ENCODE peak calls at places on chromosomes 13 and 19, in eight cellular contexts. One of them, this sample, is unnamed.

GRCh38 chr19:23788415-23788814 is 29.7 kb upstream of the ZNF681 start:
- DNase-seq in astrocyte of the spinal cord: no peak
- DNase-seq in breast epithelium: no peak
- DNase-seq in cardiac muscle cell: no peak
- DNase-seq in lower leg skin: no peak
- DNase-seq in astrocyte of the cerebellum: no peak
- DNase-seq in coronary artery: no peak
- DNase-seq in ascending aorta: no peak
- DNase-seq in this sample: no peak

GRCh38 chr13:37049810-37050209 is 9.7 kb downstream of the SUPT20H start:
- DNase-seq in coronary artery: no peak
- DNase-seq in ascending aorta: no peak
- DNase-seq in lower leg skin: no peak
- DNase-seq in breast epithelium: no peak
- DNase-seq in astrocyte of the cerebellum: no peak
- DNase-seq in astrocyte of the spinal cord: no peak
- DNase-seq in cardiac muscle cell: no peak
- DNase-seq in this sample: no peak

GRCh38 chr13:49651775-49652690 is 23.7 kb downstream of the ARL11 start:
- DNase-seq in cardiac muscle cell: no peak
- DNase-seq in coronary artery: no peak
- DNase-seq in ascending aorta: no peak
- DNase-seq in astrocyte of the cerebellum: no peak
- DNase-seq in breast epithelium: no peak
- DNase-seq in lower leg skin: no peak
- DNase-seq in astrocyte of the spinal cord: no peak
- DNase-seq in this sample: no peak

GRCh38 chr19:44738603-44739585 is 9.6 kb upstream of the BCL3 start:
- DNase-seq in lower leg skin: no peak
- DNase-seq in astrocyte of the cerebellum: no peak
- DNase-seq in cardiac muscle cell: no peak
- DNase-seq in astrocyte of the spinal cord: no peak
- DNase-seq in coronary artery: no peak
- DNase-seq in breast epithelium: no peak
- DNase-seq in ascending aorta: no peak
- DNase-seq in this sample: no peak

GRCh38 chr19:39409207-39409885 is 2.7 kb downstream of the ZFP36 start:
- DNase-seq in astrocyte of the cerebellum: no peak
- DNase-seq in coronary artery: peak
- DNase-seq in lower leg skin: peak
- DNase-seq in astrocyte of the spinal cord: peak
- DNase-seq in ascending aorta: peak
- DNase-seq in breast epithelium: peak
- DNase-seq in cardiac muscle cell: peak
- DNase-seq in this sample: no peak

GRCh38 chr19:4272894-4273293 is 6.2 kb upstream of the SHD start:
- DNase-seq in cardiac muscle cell: no peak
- DNase-seq in astrocyte of the spinal cord: no peak
- DNase-seq in astrocyte of the cerebellum: no peak
- DNase-seq in ascending aorta: no peak
- DNase-seq in breast epithelium: no peak
- DNase-seq in coronary artery: no peak
- DNase-seq in lower leg skin: no peak
- DNase-seq in this sample: no peak

GRCh38 chr13:90868321-90868920 is 479.1 kb upstream of the MIR17HG start:
- DNase-seq in ascending aorta: no peak
- DNase-seq in cardiac muscle cell: peak
- DNase-seq in astrocyte of the cerebellum: peak
- DNase-seq in coronary artery: no peak
- DNase-seq in lower leg skin: no peak
- DNase-seq in breast epithelium: no peak
- DNase-seq in astrocyte of the spinal cord: peak
- DNase-seq in this sample: no peak

GRCh38 chr13:106570354-106570822 is 2.5 kb upstream of the ARGLU1 start:
- DNase-seq in astrocyte of the cerebellum: no peak
- DNase-seq in ascending aorta: peak
- DNase-seq in coronary artery: peak
- DNase-seq in cardiac muscle cell: peak
- DNase-seq in astrocyte of the spinal cord: no peak
- DNase-seq in breast epithelium: peak
- DNase-seq in lower leg skin: peak
- DNase-seq in this sample: no peak

DNA sequence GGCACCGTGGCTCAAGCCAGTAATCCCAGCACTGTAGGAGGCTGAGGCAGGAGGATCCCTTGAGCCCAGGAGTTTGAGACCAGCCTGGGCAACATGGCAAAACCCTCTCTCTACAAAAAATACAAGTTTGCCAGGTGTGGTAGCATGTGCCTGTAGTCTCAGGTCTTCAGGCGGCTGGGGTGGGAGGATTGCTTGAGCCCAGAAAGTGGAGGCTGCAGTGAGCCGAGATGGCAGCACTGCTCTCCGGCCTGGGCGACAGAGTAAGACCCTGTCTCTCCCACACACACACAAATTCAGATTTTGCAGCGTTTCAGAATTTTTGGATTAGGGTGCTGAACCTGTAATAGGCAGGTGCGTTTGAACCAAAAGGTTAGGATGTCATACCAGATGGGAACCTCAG is 2.2 kb downstream of the RPS11 start:
- DNase-seq in breast epithelium: no peak
- DNase-seq in astrocyte of the spinal cord: no peak
- DNase-seq in astrocyte of the cerebellum: no peak
- DNase-seq in coronary artery: no peak
- DNase-seq in cardiac muscle cell: no peak
- DNase-seq in ascending aorta: no peak
- DNase-seq in lower leg skin: no peak
- DNase-seq in this sample: no peak
- H3K4me3 ChIP-seq in breast epithelium: no peak
- H3K4me3 ChIP-seq in astrocyte of the spinal cord: no peak
- H3K4me3 ChIP-seq in astrocyte of the cerebellum: no peak
- H3K4me3 ChIP-seq in coronary artery: no peak
- H3K4me3 ChIP-seq in cardiac muscle cell: no peak
- H3K4me3 ChIP-seq in ascending aorta: peak
- H3K4me3 ChIP-seq in lower leg skin: no peak
- H3K4me3 ChIP-seq in this sample: no peak

GRCh38 chr13:113666951-113667701 is at the start of gene GRK1:
- DNase-seq in breast epithelium: peak
- DNase-seq in lower leg skin: no peak
- DNase-seq in ascending aorta: no peak
- DNase-seq in cardiac muscle cell: no peak
- DNase-seq in coronary artery: peak
- DNase-seq in astrocyte of the cerebellum: no peak
- DNase-seq in astrocyte of the spinal cord: no peak
- DNase-seq in this sample: no peak

GRCh38 chr13:113666324-113666660 is 727 bp upstream of the GRK1 start:
- DNase-seq in astrocyte of the spinal cord: no peak
- DNase-seq in coronary artery: peak
- DNase-seq in lower leg skin: no peak
- DNase-seq in ascending aorta: no peak
- DNase-seq in cardiac muscle cell: no peak
- DNase-seq in breast epithelium: peak
- DNase-seq in astrocyte of the cerebellum: no peak
- DNase-seq in this sample: no peak

GRCh38 chr13:113664751-113665581 is 2.1 kb upstream of the GRK1 start:
- DNase-seq in coronary artery: peak
- DNase-seq in breast epithelium: peak
- DNase-seq in astrocyte of the cerebellum: no peak
- DNase-seq in ascending aorta: no peak
- DNase-seq in astrocyte of the spinal cord: no peak
- DNase-seq in lower leg skin: no peak
- DNase-seq in cardiac muscle cell: no peak
- DNase-seq in this sample: no peak

GRCh38 chr13:113663934-113664333 is 3.1 kb upstream of the GRK1 start:
- DNase-seq in cardiac muscle cell: no peak
- DNase-seq in astrocyte of the cerebellum: no peak
- DNase-seq in astrocyte of the spinal cord: no peak
- DNase-seq in ascending aorta: no peak
- DNase-seq in coronary artery: peak
- DNase-seq in breast epithelium: peak
- DNase-seq in lower leg skin: no peak
- DNase-seq in this sample: no peak

DNA sequence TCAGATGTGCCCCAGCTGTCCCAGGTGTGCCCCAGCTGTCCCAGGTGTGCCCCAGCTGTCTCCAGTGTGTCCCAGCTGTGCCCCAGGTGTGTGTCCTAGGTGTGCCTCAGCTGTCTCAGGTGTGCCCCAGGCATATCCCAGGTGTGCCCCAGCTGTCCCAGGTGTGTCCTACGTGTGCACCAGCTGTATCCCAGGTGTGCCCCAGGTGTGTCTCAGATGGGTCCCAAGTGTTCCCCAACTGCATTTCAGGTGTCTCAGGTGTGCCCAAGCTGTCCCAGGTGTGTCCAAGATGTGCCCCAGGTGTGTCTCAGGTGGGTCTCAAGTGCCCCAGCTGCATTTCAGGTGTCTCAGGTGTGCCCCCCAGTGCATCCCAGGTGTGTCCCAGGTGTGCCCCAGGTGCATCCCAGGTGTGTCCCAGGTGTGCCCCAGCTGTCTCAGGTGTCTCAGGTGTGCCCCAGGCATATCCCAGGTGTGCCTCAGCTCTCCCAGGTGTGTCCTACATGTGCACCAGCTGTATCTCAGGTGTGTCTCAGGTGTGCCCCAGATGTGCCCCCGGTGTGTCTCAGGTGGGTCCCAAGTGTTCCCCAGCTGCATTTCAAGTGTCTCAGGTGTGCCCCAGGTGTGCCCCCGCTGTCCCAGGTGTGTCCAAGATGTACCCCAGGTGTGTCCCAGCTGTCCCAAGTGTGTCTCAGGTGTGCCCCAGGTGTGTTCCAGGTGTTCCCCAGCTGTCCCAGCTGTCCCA is 1.3 kb upstream of the GRK1 start:
- DNase-seq in breast epithelium: peak
- DNase-seq in astrocyte of the cerebellum: no peak
- DNase-seq in lower leg skin: no peak
- DNase-seq in ascending aorta: no peak
- DNase-seq in cardiac muscle cell: no peak
- DNase-seq in coronary artery: peak
- DNase-seq in astrocyte of the spinal cord: no peak
- DNase-seq in this sample: no peak
- TF ChIP-seq CTCF in breast epithelium: no peak
- TF ChIP-seq CTCF in astrocyte of the cerebellum: no peak
- TF ChIP-seq CTCF in lower leg skin: no peak
- TF ChIP-seq CTCF in ascending aorta: no peak
- TF ChIP-seq CTCF in cardiac muscle cell: no peak
- TF ChIP-seq CTCF in coronary artery: no peak
- TF ChIP-seq CTCF in astrocyte of the spinal cord: no peak
- TF ChIP-seq CTCF in this sample: no peak

GRCh38 chr13:35471466-35472307 is 4.8 kb downstream of the MAB21L1 start:
- DNase-seq in breast epithelium: no peak
- DNase-seq in coronary artery: no peak
- DNase-seq in ascending aorta: no peak
- DNase-seq in cardiac muscle cell: peak
- DNase-seq in astrocyte of the spinal cord: peak
- DNase-seq in astrocyte of the cerebellum: no peak
- DNase-seq in lower leg skin: no peak
- DNase-seq in this sample: no peak
- H3K4me3 ChIP-seq in breast epithelium: peak
- H3K4me3 ChIP-seq in coronary artery: peak
- H3K4me3 ChIP-seq in ascending aorta: peak
- H3K4me3 ChIP-seq in cardiac muscle cell: peak
- H3K4me3 ChIP-seq in astrocyte of the spinal cord: peak
- H3K4me3 ChIP-seq in astrocyte of the cerebellum: peak
- H3K4me3 ChIP-seq in lower leg skin: no peak
- H3K4me3 ChIP-seq in this sample: peak

GRCh38 chr19:16495982-16496612 is at the start of the genes C19orf44 and CALR3:
- DNase-seq in cardiac muscle cell: peak
- DNase-seq in lower leg skin: peak
- DNase-seq in astrocyte of the cerebellum: peak
- DNase-seq in coronary artery: peak
- DNase-seq in ascending aorta: peak
- DNase-seq in astrocyte of the spinal cord: peak
- DNase-seq in breast epithelium: peak
- DNase-seq in this sample: peak
- TF ChIP-seq CTCF in cardiac muscle cell: no peak
- TF ChIP-seq CTCF in lower leg skin: no peak
- TF ChIP-seq CTCF in astrocyte of the cerebellum: no peak
- TF ChIP-seq CTCF in coronary artery: no peak
- TF ChIP-seq CTCF in ascending aorta: no peak
- TF ChIP-seq CTCF in astrocyte of the spinal cord: no peak
- TF ChIP-seq CTCF in breast epithelium: peak
- TF ChIP-seq CTCF in this sample: no peak

GRCh38 chr19:48419158-48419920 is 25.9 kb downstream of the GRIN2D start:
- DNase-seq in astrocyte of the cerebellum: no peak
- DNase-seq in cardiac muscle cell: peak
- DNase-seq in astrocyte of the spinal cord: peak
- DNase-seq in breast epithelium: no peak
- DNase-seq in ascending aorta: no peak
- DNase-seq in lower leg skin: no peak
- DNase-seq in coronary artery: no peak
- DNase-seq in this sample: no peak
- H3K4me3 ChIP-seq in astrocyte of the cerebellum: no peak
- H3K4me3 ChIP-seq in cardiac muscle cell: no peak
- H3K4me3 ChIP-seq in astrocyte of the spinal cord: no peak
- H3K4me3 ChIP-seq in breast epithelium: no peak
- H3K4me3 ChIP-seq in ascending aorta: no peak
- H3K4me3 ChIP-seq in lower leg skin: no peak
- H3K4me3 ChIP-seq in coronary artery: no peak
- H3K4me3 ChIP-seq in this sample: no peak

DNA sequence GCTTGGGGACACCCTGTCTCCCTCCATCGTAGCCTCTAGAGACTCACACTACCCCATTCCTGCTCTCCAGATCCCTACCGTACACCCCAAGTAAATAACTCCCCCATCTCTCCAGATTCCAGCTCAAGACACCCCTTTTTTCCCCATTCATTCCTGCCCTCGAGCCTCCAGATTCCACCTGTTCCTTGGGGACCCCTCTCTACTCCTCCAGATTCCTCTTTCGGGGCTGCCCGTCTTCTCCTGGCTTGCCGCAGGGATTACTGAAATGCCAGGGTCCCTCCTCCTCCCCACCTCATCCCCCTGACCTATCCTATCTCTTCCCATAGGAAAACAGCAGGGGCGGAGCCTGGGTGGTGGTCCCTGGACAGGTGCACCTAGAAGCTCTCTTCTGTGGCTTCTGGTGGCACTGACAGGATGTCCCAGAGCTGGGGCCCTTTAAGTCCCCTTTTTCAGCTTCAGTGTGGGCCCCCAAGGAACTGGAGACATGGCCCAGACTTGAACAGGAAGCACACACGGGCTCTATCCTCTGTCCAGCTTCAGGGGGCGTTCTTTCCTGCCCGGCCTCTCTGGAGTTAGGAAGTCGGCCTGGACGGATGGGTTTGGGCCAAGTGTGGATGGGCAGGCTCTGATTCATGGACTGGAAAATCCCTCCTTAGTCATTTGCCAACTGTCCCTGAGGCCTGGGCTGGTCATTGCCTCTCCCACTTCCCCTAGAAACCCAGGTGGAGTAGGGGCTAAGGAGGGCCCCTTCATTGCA is 1.2 kb downstream of the ZSWIM4 start:
- DNase-seq in astrocyte of the spinal cord: peak
- DNase-seq in ascending aorta: peak
- DNase-seq in cardiac muscle cell: peak
- DNase-seq in coronary artery: peak
- DNase-seq in lower leg skin: peak
- DNase-seq in astrocyte of the cerebellum: peak
- DNase-seq in breast epithelium: peak
- DNase-seq in this sample: peak
- TF ChIP-seq CTCF in astrocyte of the spinal cord: peak
- TF ChIP-seq CTCF in ascending aorta: no peak
- TF ChIP-seq CTCF in cardiac muscle cell: peak
- TF ChIP-seq CTCF in coronary artery: no peak
- TF ChIP-seq CTCF in lower leg skin: no peak
- TF ChIP-seq CTCF in astrocyte of the cerebellum: peak
- TF ChIP-seq CTCF in breast epithelium: no peak
- TF ChIP-seq CTCF in this sample: peak